ENCODE peak calls at places on chromosomes 3 and 15, in ten cellular contexts. G, Z, K, E, L, J, A, P, C and T are unnamed samples. For H3K4me1, the result is how much of the 10 kb centered on the place peaks cover.

GRCh38 chr15:71411538-71412482 is 296.5 kb downstream of the THSD4 start:
- DNase-seq in A (no peak), K (peak), Z (no peak), L (no peak), E (peak), C (no peak), J (peak), G (peak), P (no peak), T (no peak)

GRCh38 chr15:91922701-91923279 is 69.3 kb downstream of the SLCO3A1 start:
- DNase-seq in K (no peak), P (no peak), C (no peak), L (no peak), G (no peak), E (no peak), A (no peak), Z (no peak), J (no peak), T (no peak)

GRCh38 chr15:29511663-29512062 is 242.0 kb upstream of the NSMCE3 start:
- DNase-seq in P (no peak), G (no peak), K (no peak), E (no peak), C (no peak), Z (no peak), L (no peak), A (no peak), J (no peak), T (no peak)

GRCh38 chr3:72334681-72335457 is 513.4 kb downstream of the SHQ1 start:
- DNase-seq in J (no peak), G (no peak), Z (no peak), P (no peak), L (no peak), E (no peak), K (peak), A (no peak), C (no peak), T (no peak)

GRCh38 chr3:164940737-164941136 is 137.6 kb downstream of the SI start:
- DNase-seq in K (no peak), P (no peak), A (no peak), C (no peak), J (no peak), E (no peak), Z (no peak), G (no peak), L (no peak), T (no peak)

GRCh38 chr3:151460774-151461450 is at the start of gene IGSF10:
- DNase-seq in G (no peak), K (peak), Z (no peak), J (peak), C (peak), L (no peak), A (no peak), P (no peak), E (no peak), T (peak)

GRCh38 chr15:65957451-65957850 is 88.2 kb downstream of the RAB11A start:
- DNase-seq in L (no peak), Z (no peak), J (no peak), A (no peak), K (no peak), E (no peak), G (no peak), P (no peak), C (no peak), T (no peak)

GRCh38 chr15:45112592-45113379 is 1.2 kb downstream of the DUOX2 start:
- DNase-seq in G (no peak), A (no peak), E (no peak), C (no peak), J (peak), K (no peak), L (no peak), P (no peak), Z (no peak), T (no peak)

GRCh38 chr15:90885432-90886290 is 1.4 kb downstream of the FES start:
- DNase-seq in G (peak), C (peak), A (peak), Z (peak), P (peak), J (no peak), L (peak), E (peak), K (peak), T (peak)

GRCh38 chr15:90520365-90520764 is 9.4 kb upstream of the CRTC3 start:
- DNase-seq in A (no peak), C (no peak), E (no peak), L (no peak), J (no peak), P (no peak), G (no peak), K (no peak), Z (no peak), T (no peak)

GRCh38 chr3:157107037-157107436 is 52.9 kb downstream of the CCNL1 start:
- DNase-seq in L (no peak), G (no peak), C (no peak), K (no peak), J (no peak), P (no peak), Z (no peak), A (no peak), E (no peak), T (no peak)

GRCh38 chr3:143608966-143609365 is 239.3 kb downstream of the SLC9A9 start:
- DNase-seq in Z (no peak), P (no peak), C (no peak), L (no peak), J (no peak), K (no peak), E (no peak), G (peak), A (no peak), T (no peak)

GRCh38 chr3:193176690-193177089 is 64.3 kb upstream of the PLAAT1 start:
- DNase-seq in K (no peak), G (no peak), C (no peak), P (no peak), L (no peak), A (no peak), E (no peak), J (no peak), Z (no peak), T (no peak)

GRCh38 chr3:142385078-142385477 is 62.8 kb downstream of the XRN1 start:
- DNase-seq in J (no peak), L (no peak), Z (no peak), E (no peak), K (no peak), P (no peak), C (no peak), A (no peak), G (no peak), T (no peak)

GRCh38 chr3:7734456-7734855 is 767.2 kb upstream of the LMCD1 start:
- DNase-seq in G (no peak), E (no peak), L (no peak), Z (no peak), C (no peak), J (no peak), A (no peak), K (no peak), P (no peak), T (no peak)

GRCh38 chr15:62928996-62929350 is 113.6 kb upstream of the TPM1 start:
- DNase-seq in Z (no peak), K (no peak), L (no peak), E (no peak), G (peak), C (no peak), A (no peak), J (peak), P (no peak), T (no peak)

GRCh38 chr15:91491131-91491950 is 362.2 kb upstream of the SLCO3A1 start:
- DNase-seq in L (no peak), Z (no peak), A (no peak), J (no peak), C (no peak), P (no peak), K (no peak), E (no peak), G (peak), T (no peak)

GRCh38 chr15:45498701-45499100 is 23.9 kb downstream of the SLC30A4 start:
- DNase-seq in L (no peak), K (no peak), E (no peak), P (no peak), J (no peak), G (no peak), Z (no peak), A (no peak), C (no peak), T (no peak)

GRCh38 chr3:110789315-110789714 is 282.3 kb upstream of the NECTIN3 start:
- DNase-seq in A (no peak), Z (no peak), G (peak), K (no peak), J (no peak), C (no peak), E (no peak), L (no peak), P (no peak), T (no peak)

GRCh38 chr15:73991260-73991659 is 835 bp downstream of the STOML1 start:
- DNase-seq in A (peak), C (peak), J (no peak), E (peak), Z (peak), L (peak), G (no peak), P (no peak), K (peak), T (peak)

GRCh38 chr15:91049378-91050127 is 27.2 kb upstream of the VPS33B start:
- DNase-seq in E (peak), A (no peak), C (peak), J (peak), L (peak), K (no peak), P (peak), G (peak), Z (peak), T (peak)

GRCh38 chr3:144516029-144516428 is 544.4 kb downstream of the DIPK2A start:
- DNase-seq in J (no peak), E (no peak), P (no peak), C (no peak), A (no peak), L (no peak), Z (no peak), K (no peak), G (no peak), T (no peak)

GRCh38 chr3:100993309-100993708 is at the start of gene ABI3BP:
- DNase-seq in A (peak), J (peak), L (peak), Z (peak), P (no peak), E (peak), K (peak), G (peak), C (peak), T (peak)

GRCh38 chr3:143239026-143239425 is 119.5 kb downstream of the CHST2 start:
- DNase-seq in L (no peak), Z (no peak), P (no peak), K (no peak), G (peak), A (no peak), J (no peak), E (no peak), C (no peak), T (no peak)

GRCh38 chr3:138348107-138348949 is at the start of gene MRAS:
- DNase-seq in L (peak), G (peak), E (peak), P (no peak), J (peak), Z (peak), K (peak), C (peak), A (peak), T (peak)

GRCh38 chr3:31341130-31341529 is 191.6 kb upstream of the STT3B start:
- DNase-seq in A (no peak), Z (no peak), L (no peak), P (no peak), K (no peak), G (no peak), J (no peak), E (no peak), C (no peak), T (peak)

GRCh38 chr3:186849392-186849975 is 7.0 kb downstream of the ADIPOQ start:
- DNase-seq in L (no peak), E (no peak), Z (no peak), A (no peak), P (no peak), K (no peak), J (peak), G (peak), C (no peak), T (no peak)

DNA sequence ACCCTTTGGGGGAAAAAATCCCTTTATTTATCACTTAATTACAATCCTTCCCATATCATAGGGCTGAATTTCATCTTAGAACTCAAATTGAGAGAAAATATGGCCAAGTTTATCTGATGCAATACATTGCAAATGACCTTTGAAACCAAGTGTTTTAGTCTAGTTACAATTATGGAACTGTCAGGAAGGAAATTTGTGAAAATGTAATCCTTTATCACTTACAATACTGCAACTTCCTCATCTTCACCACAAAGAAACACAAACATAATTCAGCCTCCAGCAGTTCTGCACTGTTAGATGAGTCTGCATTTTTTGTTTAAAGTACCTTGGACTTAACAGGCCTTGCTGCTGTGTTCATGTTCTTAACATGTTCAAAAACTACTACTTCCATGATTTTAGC is 4.6 kb downstream of the CCPG1 start:
- DNase-seq in G (peak), J (no peak), P (no peak), C (no peak), Z (no peak), A (no peak), E (no peak), L (no peak), K (no peak), T (no peak)
- H3K4me1 ChIP-seq in G (under half), J (under half), P (under half), C (under half), Z (under half), A (under half), E (under half), L (under half), K (under half), T (under half)

DNA sequence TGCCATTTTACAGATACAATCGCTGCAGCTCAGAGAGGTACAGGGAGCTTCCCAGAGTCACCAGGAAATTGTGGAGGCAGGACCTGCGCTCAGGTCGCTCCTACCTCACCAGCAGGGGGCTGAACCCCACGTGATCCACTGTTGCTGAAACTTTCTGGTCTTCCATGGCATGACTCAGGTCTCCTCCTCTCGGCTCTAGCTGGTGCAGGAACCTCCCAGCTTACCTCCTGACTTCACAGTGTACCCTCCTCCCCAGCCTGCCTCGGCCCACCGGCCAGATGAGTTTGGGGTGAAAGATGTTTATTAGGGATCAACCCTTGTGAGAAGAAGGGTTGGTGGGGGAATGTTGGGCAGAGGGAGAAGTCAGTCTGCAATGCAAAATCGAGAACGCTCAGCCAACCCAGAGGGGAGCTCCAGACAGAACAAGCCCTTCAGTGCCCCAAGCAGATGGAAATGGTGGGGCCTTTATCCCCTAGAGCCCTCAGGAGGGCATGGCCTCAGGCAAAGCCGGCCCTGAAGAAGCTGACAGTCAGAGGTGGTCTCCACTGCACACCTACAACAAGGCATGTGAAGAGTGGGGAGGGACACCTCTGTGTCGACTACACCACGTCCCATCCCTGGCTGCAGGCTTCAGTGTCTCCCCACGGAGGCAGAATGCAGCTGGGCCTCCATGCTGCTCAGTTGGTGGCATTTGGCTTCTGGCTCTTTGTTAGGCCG is 118.6 kb upstream of the PRR20G start:
- DNase-seq in P (no peak), L (no peak), E (no peak), Z (peak), J (peak), A (no peak), C (no peak), K (peak), G (peak), T (no peak)
- TF ChIP-seq CTCF in P (no peak), L (no peak), E (no peak), Z (no peak), J (peak), A (no peak), C (no peak), K (no peak), G (peak), T (no peak)

DNA sequence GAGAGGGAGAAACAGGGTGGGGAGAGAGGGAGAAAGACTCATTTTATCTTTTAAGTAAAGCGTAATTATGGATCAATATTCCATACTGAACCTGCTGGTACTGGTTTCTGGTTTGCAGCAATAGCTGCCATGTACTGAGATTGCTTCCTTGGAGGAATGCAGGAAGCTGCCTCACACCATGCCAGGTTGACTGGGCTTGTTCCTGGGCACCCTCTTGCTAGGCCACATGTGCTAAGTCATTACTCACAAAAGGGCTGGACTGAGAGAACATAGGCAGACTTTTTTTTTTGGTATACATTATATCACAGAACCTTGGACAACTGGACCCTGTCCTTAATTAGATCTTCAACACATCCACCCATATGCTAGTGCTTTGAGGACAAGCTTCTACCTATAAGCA is 193.4 kb downstream of the ZNF621 start:
- DNase-seq in C (no peak), E (no peak), Z (no peak), P (no peak), J (no peak), L (no peak), K (no peak), A (no peak), G (no peak), T (no peak)
- H3K27ac ChIP-seq in C (no peak), E (no peak), Z (no peak), P (no peak), J (no peak), L (no peak), K (no peak), A (no peak), G (no peak), T (no peak)

GRCh38 chr15:80727596-80727995 is 32.5 kb downstream of the ABHD17C start:
- DNase-seq in L (no peak), G (no peak), E (no peak), C (no peak), Z (no peak), K (no peak), J (no peak), A (no peak), P (no peak), T (no peak)
- H3K4me1 ChIP-seq in L (under half), G (under half), E (under half), C (under half), Z (under half), K (under half), J (under half), A (under half), P (under half), T (under half)